ENCODE peak calls at places on chromosomes 4 and X, in five cellular contexts. C is RWPE2, B is breast epithelium, N is HL-60, E is fibroblast of lung. W is an unnamed sample.

GRCh38 chr4:76850010-76850441 is 47.9 kb downstream of the SOWAHB start:
- DNase-seq in C (no peak), B (no peak), N (no peak), E (peak; percentile 88), W (no peak)

GRCh38 chrX:117998171-117998570 is 118.4 kb downstream of the KLHL13 start:
- DNase-seq in C (no peak), B (no peak), N (no peak), E (no peak), W (no peak)

GRCh38 chr4:33996075-33996718 is 2248.1 kb downstream of the ARAP2 start:
- DNase-seq in C (no peak), B (no peak), N (no peak), E (no peak), W (no peak)

GRCh38 chrX:25523574-25523973 is 507.8 kb upstream of the ARX start:
- DNase-seq in C (no peak), B (no peak), N (peak; percentile 21), E (peak; percentile 57), W (no peak)

GRCh38 chr4:71162386-71162785 is 168.9 kb downstream of the DCK start:
- DNase-seq in C (no peak), B (no peak), N (no peak), E (no peak), W (no peak)

GRCh38 chr4:25903905-25904747 is 9.9 kb upstream of the SMIM20 start:
- DNase-seq in C (no peak), B (no peak), N (no peak), E (no peak), W (no peak)

GRCh38 chrX:136214551-136214950 is 36.6 kb downstream of the MAP7D3 start:
- DNase-seq in C (no peak), B (no peak), N (no peak), E (peak; percentile 66), W (no peak)

GRCh38 chr4:1504786-1505500 is 98.7 kb upstream of the NKX1-1 start:
- DNase-seq in C (peak; percentile 41), B (peak; percentile 35), N (no peak), E (no peak), W (no peak)

GRCh38 chrX:114462266-114462665 is 121.6 kb upstream of the HTR2C start:
- DNase-seq in C (no peak), B (no peak), N (no peak), E (no peak), W (no peak)

GRCh38 chr4:15001248-15001824 is 945 bp upstream of the CPEB2 start:
- DNase-seq in C (peak; percentile 80), B (peak; percentile 70), N (peak; percentile 54), E (peak; percentile 96), W (peak; percentile 43)

GRCh38 chr4:161419822-161420221 is 744.0 kb downstream of the FSTL5 start:
- DNase-seq in C (no peak), B (no peak), N (peak; percentile 89), E (no peak), W (no peak)

GRCh38 chrX:93538575-93538974 is 134.8 kb downstream of the NAP1L3 start:
- DNase-seq in C (no peak), B (no peak), N (no peak), E (no peak), W (no peak)
- TF ChIP-seq CTCF in C (peak; percentile 51), B (no peak), N (no peak), E (no peak), W (no peak)

GRCh38 chr4:16278178-16278577 is 51.9 kb upstream of the TAPT1 start:
- DNase-seq in C (no peak), B (no peak), N (no peak), E (no peak), W (no peak)
- TF ChIP-seq CTCF in C (no peak), B (no peak), N (no peak), E (no peak), W (no peak)

GRCh38 chr4:165299399-165300060 is 27.9 kb upstream of the MSMO1 start:
- DNase-seq in C (no peak), B (no peak), N (peak; percentile 56), E (no peak), W (no peak)
- TF ChIP-seq CTCF in C (no peak), B (no peak), N (no peak), E (no peak), W (no peak)

GRCh38 chrX:122439836-122440235 is 744.2 kb upstream of the GRIA3 start:
- DNase-seq in C (no peak), B (no peak), N (no peak), E (no peak), W (no peak)

GRCh38 chrX:122440832-122441231 is 743.2 kb upstream of the GRIA3 start:
- DNase-seq in C (no peak), B (no peak), N (no peak), E (no peak), W (no peak)

GRCh38 chrX:122441451-122441850 is 742.6 kb upstream of the GRIA3 start:
- DNase-seq in C (no peak), B (no peak), N (no peak), E (no peak), W (no peak)
- TF ChIP-seq CTCF in C (no peak), B (no peak), N (no peak), E (no peak), W (no peak)

GRCh38 chrX:105648732-105649131 is 173.6 kb upstream of the NRK start:
- DNase-seq in C (no peak), B (no peak), N (no peak), E (no peak), W (no peak)
- TF ChIP-seq CTCF in C (no peak), B (no peak), N (no peak), E (no peak), W (no peak)

DNA sequence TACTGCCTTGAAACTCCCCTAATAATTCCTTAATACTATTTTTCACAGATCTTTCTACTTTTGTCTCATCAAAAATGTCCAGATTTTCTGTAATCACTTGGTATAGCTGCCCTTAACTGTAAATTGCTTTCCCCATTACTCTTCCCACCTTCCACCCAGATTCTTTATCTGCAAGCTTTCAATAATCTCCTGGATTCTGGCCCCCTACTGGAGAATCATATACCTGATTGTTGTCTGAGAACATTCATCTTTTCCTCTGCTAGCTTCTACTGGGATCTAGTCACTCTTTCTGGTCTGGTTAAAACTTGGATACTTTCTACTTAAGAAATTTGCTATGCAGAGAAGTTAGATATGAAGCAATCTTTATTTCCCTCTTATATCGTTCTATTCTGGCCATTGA is 552.6 kb downstream of the PCDH19 start:
- DNase-seq in C (no peak), B (no peak), N (no peak), E (no peak), W (no peak)
- TF ChIP-seq CTCF in C (peak; percentile 27), B (no peak), N (no peak), E (no peak), W (no peak)

GRCh38 chr4:139509727-139510410 is 46.1 kb downstream of the SETD7 start:
- DNase-seq in C (no peak), B (no peak), N (peak; percentile 51), E (peak; percentile 12), W (no peak)
- TF ChIP-seq CTCF in C (peak; percentile 48), B (no peak), N (no peak), E (peak; percentile 10), W (peak; percentile 34)

GRCh38 chr4:85222561-85222960 is 252.4 kb upstream of the ARHGAP24 start:
- DNase-seq in C (no peak), B (no peak), N (no peak), E (no peak), W (no peak)

GRCh38 chr4:85233516-85233915 is 241.4 kb upstream of the ARHGAP24 start:
- DNase-seq in C (no peak), B (no peak), N (no peak), E (no peak), W (no peak)

DNA sequence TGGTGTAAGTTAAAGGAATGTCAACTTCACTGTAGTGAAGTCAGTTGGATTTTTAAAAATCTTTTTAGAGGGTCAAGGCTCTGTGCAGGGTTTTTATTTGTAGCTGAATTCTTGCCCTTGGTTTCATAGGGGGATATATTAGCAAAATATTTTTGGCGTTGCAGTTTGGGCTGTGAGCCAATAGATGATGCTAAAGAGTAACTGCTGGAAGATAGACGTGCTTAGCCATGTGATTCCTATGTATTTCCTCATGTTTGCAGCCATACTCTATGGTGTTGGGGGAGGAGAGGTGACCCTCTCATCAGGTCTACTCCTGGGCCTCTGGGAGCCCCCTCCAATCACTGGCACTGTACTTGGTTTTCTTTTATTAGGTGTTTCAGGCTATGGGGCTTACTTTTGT is 246.7 kb upstream of the ARHGAP24 start:
- DNase-seq in C (no peak), B (no peak), N (peak; percentile 4), E (no peak), W (no peak)
- TF ChIP-seq CTCF in C (peak; percentile 1), B (no peak), N (peak; percentile 22), E (no peak), W (peak; percentile 59)

GRCh38 chr4:52713456-52713937 is 37.7 kb downstream of the ERVMER34-1 start:
- DNase-seq in C (no peak), B (no peak), N (peak; percentile 26), E (no peak), W (no peak)
- TF ChIP-seq CTCF in C (no peak), B (no peak), N (no peak), E (no peak), W (no peak)